ENCODE peak calls at places on chromosome 5, in eight cellular contexts. M, V, S, X, K, C, P and T are unnamed samples.

GRCh38 chr5:124995451-124995850 is 249.0 kb upstream of the ZNF608 start:
- DNase-seq in M (no peak), V (no peak), S (no peak), X (peak; percentile 62), K (no peak), C (peak; percentile 93), P (no peak), T (no peak)

GRCh38 chr5:108989761-108990392 is 242.2 kb downstream of the FER start:
- DNase-seq in M (no peak), V (no peak), S (no peak), X (no peak), K (no peak), C (peak; percentile 48), P (no peak), T (no peak)

GRCh38 chr5:54440456-54440893 is 15.0 kb upstream of the HSPB3 start:
- DNase-seq in M (no peak), V (no peak), S (no peak), X (no peak), K (no peak), C (no peak), P (no peak), T (no peak)

GRCh38 chr5:172659909-172660628 is 19.0 kb downstream of the NEURL1B start:
- DNase-seq in M (peak; percentile 85), V (peak; percentile 85), S (peak; percentile 78), X (peak; percentile 72), K (peak; percentile 76), C (peak; percentile 94), P (peak; percentile 95), T (peak; percentile 92)

GRCh38 chr5:132501961-132502931 is 11.7 kb upstream of the IRF1 start:
- DNase-seq in M (no peak), V (no peak), S (no peak), X (no peak), K (peak; percentile 65), C (peak; percentile 69), P (peak; percentile 57), T (peak; percentile 58)

GRCh38 chr5:14178671-14179211 is 35.6 kb downstream of the TRIO start:
- DNase-seq in M (no peak), V (no peak), S (peak; percentile 78), X (no peak), K (no peak), C (peak; percentile 95), P (no peak), T (no peak)

GRCh38 chr5:138716456-138716924 is 36.7 kb upstream of the CTNNA1 start:
- DNase-seq in M (no peak), V (no peak), S (peak; percentile 33), X (no peak), K (no peak), C (peak; percentile 12), P (no peak), T (no peak)

GRCh38 chr5:2272039-2272438 is 389.3 kb upstream of the IRX4 start:
- DNase-seq in M (no peak), V (no peak), S (no peak), X (no peak), K (no peak), C (no peak), P (no peak), T (no peak)

GRCh38 chr5:37834542-37835399 is 5.1 kb downstream of the GDNF start:
- DNase-seq in M (no peak), V (no peak), S (peak; percentile 70), X (no peak), K (no peak), C (no peak), P (no peak), T (no peak)

GRCh38 chr5:162052671-162053070 is 14.9 kb upstream of the GABRG2 start:
- DNase-seq in M (no peak), V (no peak), S (no peak), X (no peak), K (no peak), C (no peak), P (no peak), T (no peak)

GRCh38 chr5:173498286-173498685 is 118.2 kb downstream of the BOD1 start:
- DNase-seq in M (no peak), V (no peak), S (no peak), X (no peak), K (no peak), C (peak; percentile 64), P (peak; percentile 68), T (no peak)

GRCh38 chr5:60382761-60383160 is 317.2 kb downstream of the DEPDC1B start:
- DNase-seq in M (no peak), V (no peak), S (no peak), X (no peak), K (no peak), C (peak; percentile 20), P (no peak), T (no peak)

GRCh38 chr5:675876-676698 is 17.1 kb downstream of the TPPP start:
- DNase-seq in M (peak; percentile 47), V (peak; percentile 12), S (no peak), X (no peak), K (peak; percentile 23), C (no peak), P (no peak), T (peak; percentile 17)

GRCh38 chr5:171577042-171577441 is 157.6 kb downstream of the FGF18 start:
- DNase-seq in M (no peak), V (no peak), S (peak; percentile 63), X (no peak), K (no peak), C (no peak), P (no peak), T (no peak)

GRCh38 chr5:124697482-124697881 is 49.0 kb downstream of the ZNF608 start:
- DNase-seq in M (no peak), V (no peak), S (no peak), X (no peak), K (no peak), C (no peak), P (no peak), T (no peak)

GRCh38 chr5:130605200-130605599 is 559.9 kb downstream of the HINT1 start:
- DNase-seq in M (no peak), V (no peak), S (peak; percentile 71), X (no peak), K (no peak), C (no peak), P (no peak), T (no peak)

GRCh38 chr5:174198541-174198940 is 153.0 kb downstream of the NSG2 start:
- DNase-seq in M (no peak), V (no peak), S (no peak), X (no peak), K (no peak), C (no peak), P (no peak), T (no peak)

GRCh38 chr5:174355208-174355612 is 309.7 kb downstream of the NSG2 start:
- DNase-seq in M (no peak), V (no peak), S (no peak), X (peak; percentile 10), K (no peak), C (peak; percentile 66), P (peak; percentile 76), T (no peak)

GRCh38 chr5:37940931-37941623 is 101.2 kb upstream of the GDNF start:
- DNase-seq in M (no peak), V (no peak), S (no peak), X (no peak), K (no peak), C (no peak), P (no peak), T (no peak)

GRCh38 chr5:66850354-66851075 is 254.3 kb downstream of the MAST4 start:
- DNase-seq in M (no peak), V (no peak), S (no peak), X (no peak), K (no peak), C (peak; percentile 8), P (no peak), T (no peak)

GRCh38 chr5:67149933-67150523 is 46.6 kb downstream of the CD180 start:
- DNase-seq in M (no peak), V (no peak), S (no peak), X (no peak), K (no peak), C (peak; percentile 48), P (no peak), T (no peak)

GRCh38 chr5:27592231-27592630 is 553.8 kb upstream of the CDH9 start:
- DNase-seq in M (no peak), V (no peak), S (no peak), X (no peak), K (no peak), C (no peak), P (no peak), T (no peak)

GRCh38 chr5:116023619-116024018 is 8.7 kb upstream of the ARL14EPL start:
- DNase-seq in M (no peak), V (no peak), S (no peak), X (no peak), K (no peak), C (no peak), P (no peak), T (no peak)

DNA sequence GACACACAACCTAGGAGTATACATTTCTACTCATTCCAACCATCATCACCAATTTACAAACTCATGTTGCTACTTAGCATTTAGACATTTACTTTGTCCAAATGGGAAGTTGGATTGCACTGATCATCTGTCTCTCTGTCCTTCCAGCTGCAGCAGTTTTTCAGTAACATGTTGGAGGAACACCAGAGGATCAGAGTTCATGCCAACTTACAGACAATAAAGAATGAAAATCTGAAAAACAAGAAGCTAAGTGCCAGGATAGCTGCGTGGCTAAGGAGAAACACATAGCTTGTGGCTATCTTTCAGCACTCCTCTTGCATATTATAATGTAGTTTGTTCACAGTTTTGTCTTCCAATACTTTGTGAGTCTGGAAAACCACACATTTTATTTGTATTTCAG is 6.4 kb upstream of the ARL14EPL start:
- DNase-seq in M (no peak), V (no peak), S (no peak), X (no peak), K (no peak), C (no peak), P (no peak), T (no peak)
- H3K4me3 ChIP-seq in M (no peak overlapping the region), V (no peak overlapping the region), S (no peak overlapping the region), X (no peak overlapping the region), K (no peak overlapping the region), C (no peak overlapping the region), P (no peak overlapping the region), T (no peak overlapping the region)

DNA sequence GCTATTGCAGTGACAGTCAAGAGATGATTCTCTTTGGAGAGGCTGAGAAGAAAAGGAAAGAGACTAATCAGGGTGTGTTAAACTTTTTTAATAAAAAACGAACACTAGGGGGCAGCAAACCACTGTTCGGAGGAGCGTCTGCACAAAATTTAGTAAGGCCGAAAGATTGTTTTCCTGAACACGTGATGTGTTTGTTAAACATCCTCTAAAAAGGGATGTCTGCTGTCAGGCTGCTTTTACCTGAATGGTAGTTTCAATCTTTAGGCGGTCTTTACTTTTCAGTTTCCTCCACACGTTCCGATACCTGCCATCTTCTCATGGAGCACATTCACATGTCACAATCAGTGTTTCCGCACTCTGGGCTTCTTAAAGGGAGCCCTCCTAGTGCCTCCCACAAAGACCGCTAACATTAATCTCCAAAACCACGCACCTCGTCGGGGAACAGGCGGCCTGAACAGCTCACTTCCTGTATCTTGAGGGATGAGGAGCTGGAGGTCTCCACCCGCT is 125.2 kb downstream of the GPBP1 start:
- DNase-seq in M (no peak), V (peak; percentile 20), S (peak; percentile 79), X (peak; percentile 76), K (no peak), C (peak; percentile 86), P (peak; percentile 60), T (peak; percentile 64)
- H3K4me3 ChIP-seq in M (peak overlapping the region; percentile 27), V (no peak overlapping the region), S (no peak overlapping the region), X (no peak overlapping the region), K (no peak overlapping the region), C (no peak overlapping the region), P (no peak overlapping the region), T (no peak overlapping the region)

GRCh38 chr5:141360685-141361084 is 891 bp downstream of the PCDHGB2 start:
- DNase-seq in M (no peak), V (no peak), S (no peak), X (no peak), K (no peak), C (no peak), P (no peak), T (no peak)
- H3K4me3 ChIP-seq in M (no peak overlapping the region), V (no peak overlapping the region), S (no peak overlapping the region), X (no peak overlapping the region), K (no peak overlapping the region), C (no peak overlapping the region), P (no peak overlapping the region), T (no peak overlapping the region)

GRCh38 chr5:93604119-93604963 is 21.3 kb downstream of the NR2F1 start:
- DNase-seq in M (no peak), V (no peak), S (peak; percentile 74), X (no peak), K (no peak), C (peak; percentile 67), P (no peak), T (no peak)
- H3K4me3 ChIP-seq in M (peak overlapping the region; percentile 46), V (no peak overlapping the region), S (peak overlapping the region; percentile 40), X (peak overlapping the region; percentile 47), K (peak overlapping the region; percentile 25), C (peak overlapping the region; percentile 42), P (peak overlapping the region; percentile 38), T (no peak overlapping the region)